ENCODE peak calls at places on chromosomes 1 and 21, in five cellular contexts. R is tibial nerve, O is GM23338, K is hepatocyte, M is breast epithelium. C is an unnamed sample. For H3K36me3, the result is how much of the 10 kb centered on the place peaks cover.

GRCh38 chr1:109643385-109644230 is 12.3 kb upstream of the GSTM4 start:
- DNase-seq in M (peak), R (peak), O (peak), K (peak), C (peak)

GRCh38 chr1:80910426-80910825 is 890.3 kb upstream of the ADGRL2 start:
- DNase-seq in R (no peak), M (no peak), K (no peak), O (no peak), C (no peak)

GRCh38 chr1:11318982-11319381 is 46.0 kb downstream of the UBIAD1 start:
- DNase-seq in R (no peak), M (no peak), K (no peak), O (peak), C (no peak)

GRCh38 chr1:1145547-1145914 is 28.1 kb upstream of the TTLL10 start:
- DNase-seq in R (no peak), M (no peak), O (no peak), K (no peak), C (no peak)

GRCh38 chr1:119564548-119564947 is 57.5 kb downstream of the HSD3B1 start:
- DNase-seq in R (no peak), O (no peak), K (no peak), M (no peak), C (no peak)

GRCh38 chr1:245880754-245881403 is 626.2 kb downstream of the SMYD3 start:
- DNase-seq in R (no peak), M (no peak), K (no peak), O (no peak), C (no peak)

GRCh38 chr1:148308832-148309458 is 156.9 kb upstream of the NBPF11 start:
- DNase-seq in O (peak), M (no peak), R (no peak), K (no peak), C (no peak)

GRCh38 chr1:210246447-210246846 is 13.9 kb downstream of the SERTAD4 start:
- DNase-seq in R (no peak), O (no peak), K (no peak), M (no peak), C (no peak)

GRCh38 chr21:34670220-34670961 is 1.6 kb downstream of the CLIC6 start:
- DNase-seq in M (no peak), O (peak), R (no peak), K (peak), C (no peak)

GRCh38 chr1:11145741-11146140 is 43.4 kb upstream of the ANGPTL7 start:
- DNase-seq in O (no peak), K (no peak), M (no peak), R (no peak), C (no peak)

GRCh38 chr1:100699744-100700143 is 19.8 kb upstream of the VCAM1 start:
- DNase-seq in K (no peak), R (no peak), O (no peak), M (no peak), C (no peak)

GRCh38 chr1:51237313-51237700 is 1.2 kb downstream of the RNF11 start:
- DNase-seq in R (no peak), O (no peak), K (no peak), M (no peak), C (no peak)

GRCh38 chr1:113271039-113271438 is 119.3 kb upstream of the MAGI3 start:
- DNase-seq in M (no peak), R (no peak), O (no peak), K (no peak), C (no peak)

GRCh38 chr1:113370868-113371267 is 19.4 kb upstream of the MAGI3 start:
- DNase-seq in O (no peak), M (no peak), K (no peak), R (no peak), C (no peak)

GRCh38 chr1:150596095-150596892 is 16.9 kb upstream of the MCL1 start:
- DNase-seq in R (no peak), O (no peak), M (no peak), K (no peak), C (no peak)

GRCh38 chr1:28812669-28813468 is 899 bp downstream of the OPRD1 start:
- DNase-seq in R (no peak), K (no peak), O (no peak), M (no peak), C (no peak)

GRCh38 chr21:23853796-23854379 is 1753.4 kb downstream of the MRPL39 start:
- DNase-seq in K (peak), M (no peak), O (peak), R (no peak), C (no peak)

GRCh38 chr1:25517476-25518394 is 25.7 kb upstream of the LDLRAP1 start:
- DNase-seq in K (no peak), R (no peak), O (peak), M (no peak), C (no peak)

GRCh38 chr21:30479259-30479658 is 908 bp downstream of the KRTAP19-1 start:
- DNase-seq in K (no peak), M (no peak), R (no peak), O (no peak), C (no peak)

GRCh38 chr1:236502972-236503639 is 20.7 kb upstream of the LGALS8 start:
- DNase-seq in R (no peak), K (peak), O (peak), M (peak), C (no peak)

GRCh38 chr1:7401814-7402547 is 369.1 kb upstream of the VAMP3 start:
- DNase-seq in M (peak), K (peak), R (no peak), O (peak), C (no peak)

GRCh38 chr21:30223596-30223995 is 7.7 kb upstream of the CLDN8 start:
- DNase-seq in K (no peak), O (no peak), M (peak), R (no peak), C (no peak)

GRCh38 chr1:119431836-119432235 is 16.9 kb downstream of the HSD3B2 start:
- DNase-seq in R (no peak), M (no peak), K (no peak), O (no peak), C (no peak)

GRCh38 chr1:55631508-55631907 is 416.3 kb upstream of the USP24 start:
- DNase-seq in R (no peak), M (no peak), O (no peak), K (no peak), C (no peak)

GRCh38 chr1:111754964-111755320 is 759 bp upstream of the DDX20 start:
- DNase-seq in M (no peak), K (peak), O (peak), R (no peak), C (no peak)

GRCh38 chr1:189609206-189609605 is 868.5 kb downstream of the BRINP3 start:
- DNase-seq in K (no peak), M (no peak), R (no peak), O (peak), C (no peak)

GRCh38 chr1:67850151-67850551 is 16.9 kb upstream of the GNG12 start:
- DNase-seq in R (no peak), K (peak), M (no peak), O (peak), C (no peak)

GRCh38 chr1:231731262-231731661 is 104.7 kb downstream of the DISC1 start:
- DNase-seq in R (no peak), M (no peak), K (no peak), O (no peak), C (no peak)

GRCh38 chr1:166174108-166174507 is 7.3 kb upstream of the FAM78B start:
- DNase-seq in O (no peak), M (no peak), K (peak), R (no peak), C (no peak)

GRCh38 chr1:157137773-157138219 is 399 bp downstream of the ETV3 start:
- DNase-seq in O (no peak), M (peak), K (peak), R (no peak), C (no peak)

GRCh38 chr1:85569122-85569521 is 11.4 kb upstream of the CCN1 start:
- DNase-seq in O (no peak), R (no peak), M (no peak), K (no peak), C (no peak)

GRCh38 chr1:12556368-12556930 is 61.6 kb downstream of the DHRS3 start:
- DNase-seq in O (peak), M (peak), R (peak), K (peak), C (peak)

GRCh38 chr1:40919475-40920011 is 57.4 kb upstream of the CITED4 start:
- DNase-seq in R (no peak), K (no peak), M (peak), O (no peak), C (no peak)

GRCh38 chr1:183073320-183073719 is 50.1 kb downstream of the LAMC1 start:
- DNase-seq in O (no peak), K (no peak), M (no peak), R (no peak), C (no peak)

GRCh38 chr1:17615959-17616358 is 76.5 kb downstream of the ARHGEF10L start:
- DNase-seq in R (no peak), K (no peak), M (no peak), O (no peak), C (no peak)

DNA sequence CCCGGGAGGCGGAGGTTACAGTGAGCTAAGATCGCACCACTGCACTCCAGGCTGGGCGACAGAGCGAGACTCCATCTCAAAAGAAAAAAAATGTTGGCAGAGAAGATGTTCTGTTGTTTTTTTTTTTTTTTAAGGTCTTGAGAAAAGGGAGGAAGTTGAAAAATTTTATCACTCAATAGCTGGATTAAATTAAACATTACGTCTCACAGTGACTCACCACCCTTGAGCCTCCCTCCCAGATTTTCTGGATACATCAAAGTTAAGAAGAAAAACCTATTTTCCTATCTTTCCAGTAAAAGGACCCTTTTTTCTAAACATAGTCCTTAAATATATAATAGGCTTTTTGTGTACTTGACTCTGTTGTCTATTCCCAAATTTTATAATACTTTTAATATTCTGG is 35.5 kb downstream of the IFNAR1 start:
- DNase-seq in O (no peak), K (no peak), R (no peak), M (no peak), C (peak)
- H3K27ac ChIP-seq in O (no peak), K (no peak), R (peak), M (peak), C (peak)

DNA sequence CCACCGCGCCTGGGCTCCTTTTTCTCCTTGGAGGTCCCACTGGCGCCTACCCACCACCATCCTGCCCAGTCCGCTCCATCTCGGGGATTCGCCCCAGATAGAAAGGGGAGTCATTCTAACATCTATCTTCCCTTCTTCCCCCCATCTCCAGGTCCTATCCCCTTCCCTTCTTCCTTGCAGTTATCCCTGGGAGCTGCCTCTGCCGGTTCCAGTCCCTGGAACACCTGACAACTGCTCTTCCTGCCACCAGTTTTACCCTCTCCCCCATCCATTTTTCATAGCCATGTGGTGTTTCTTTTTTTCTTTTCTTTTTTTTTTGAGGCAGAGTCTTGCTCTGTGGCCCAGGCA is 12.0 kb upstream of the COL16A1 start:
- DNase-seq in R (no peak), M (no peak), K (no peak), O (no peak), C (no peak)
- H3K4me3 ChIP-seq in R (peak), M (peak), K (no peak), O (peak), C (peak)

GRCh38 chr1:93678491-93678890 is 3.1 kb downstream of the BCAR3 start:
- DNase-seq in K (no peak), M (no peak), R (no peak), O (no peak), C (no peak)
- H3K36me3 ChIP-seq in K (under half), M (under half), R (under half), O (under half), C (under half)

GRCh38 chr1:218371927-218372672 is 27.0 kb downstream of the TGFB2 start:
- DNase-seq in R (no peak), O (no peak), K (no peak), M (no peak), C (no peak)

GRCh38 chr1:218374401-218374848 is 29.3 kb downstream of the TGFB2 start:
- DNase-seq in O (no peak), K (no peak), M (no peak), R (no peak), C (no peak)

GRCh38 chr1:218377143-218377660 is 32.1 kb downstream of the TGFB2 start:
- DNase-seq in R (no peak), M (no peak), O (no peak), K (no peak), C (no peak)

GRCh38 chr1:218376722-218377121 is 31.6 kb downstream of the TGFB2 start:
- DNase-seq in K (no peak), O (no peak), R (no peak), M (no peak), C (no peak)

DNA sequence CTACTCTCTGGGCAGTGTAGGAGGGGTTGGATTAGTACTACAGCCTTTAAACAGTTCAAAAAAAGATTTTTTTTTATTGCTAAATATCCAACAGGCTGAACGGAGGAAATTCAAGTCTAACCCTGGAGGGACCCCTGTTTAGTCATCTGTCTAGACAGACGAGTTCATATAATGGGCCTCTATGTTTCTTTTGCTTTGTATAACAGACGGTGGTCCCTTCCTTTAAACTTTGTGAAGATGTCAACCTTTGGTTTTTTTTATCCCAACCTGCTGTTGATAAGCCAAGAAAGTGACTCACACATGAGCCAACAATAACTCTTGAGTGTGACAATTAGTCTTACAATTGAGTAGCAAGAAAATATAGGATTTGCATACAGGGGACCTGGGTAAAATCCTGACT is 29.8 kb downstream of the TGFB2 start:
- DNase-seq in K (no peak), R (no peak), O (no peak), M (no peak), C (no peak)
- H3K27ac ChIP-seq in K (peak), R (no peak), O (no peak), M (no peak), C (peak)

DNA sequence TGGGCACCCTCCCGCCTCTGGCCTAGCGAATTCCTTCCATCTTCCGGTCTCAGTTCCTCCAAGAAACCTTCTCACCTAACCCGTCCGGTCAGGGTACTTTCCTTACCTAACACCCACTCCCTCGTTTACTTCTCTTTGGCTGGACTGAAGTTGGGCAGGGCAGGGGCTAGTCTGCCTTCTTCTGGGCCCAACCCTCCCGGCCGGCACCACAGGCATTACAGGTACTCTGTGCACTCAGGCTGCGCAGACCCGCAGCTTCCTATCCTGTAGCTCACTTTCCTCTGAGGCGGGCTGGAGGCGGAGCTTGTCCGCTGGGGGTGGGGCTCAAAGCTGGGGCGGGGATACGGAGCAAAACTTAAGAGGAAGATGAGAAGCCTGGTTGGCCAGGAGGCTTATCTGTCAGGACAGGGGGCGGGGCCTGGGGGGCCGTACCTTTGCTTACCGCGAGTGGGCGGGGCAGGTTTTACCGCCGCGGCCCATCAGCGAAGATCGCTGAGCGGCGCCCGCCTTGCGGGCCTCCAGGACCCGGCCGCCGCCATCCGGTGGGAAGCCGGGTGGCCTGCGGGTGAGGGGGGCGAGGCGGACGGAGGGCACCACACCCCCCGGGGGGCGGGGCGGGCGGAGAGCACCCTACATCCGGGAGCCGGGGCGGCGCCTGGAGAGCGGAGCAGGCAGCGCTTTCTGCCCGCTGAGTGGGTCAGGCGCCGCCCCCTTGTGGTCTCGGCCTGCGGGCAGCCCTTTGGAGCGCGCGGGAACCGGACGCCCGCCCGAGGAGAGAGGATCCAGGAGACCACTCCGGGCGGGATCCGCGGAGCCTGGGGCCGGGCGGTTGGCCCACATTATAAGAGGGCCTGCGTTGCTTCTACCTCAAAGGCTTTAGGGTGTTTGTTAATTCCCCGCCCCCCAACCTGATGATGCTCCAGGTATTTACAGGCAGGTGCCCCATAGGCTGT is 31.9 kb downstream of the ZNF648 start:
- DNase-seq in K (peak), O (peak), M (peak), R (peak), C (peak)
- H3K4me3 ChIP-seq in K (peak), O (peak), M (peak), R (peak), C (peak)